ENCODE peak calls at places on chromosomes 6 and 20, in five cellular contexts. One of them, this sample, is unnamed.

GRCh38 chr20:5390719-5391118 is 74.0 kb upstream of the PROKR2 start:
- DNase-seq in D341Med: no peak
- DNase-seq in psoas muscle: no peak
- DNase-seq in CD8-positive, alpha-beta memory T cell: no peak
- DNase-seq in cardiac septum: no peak
- DNase-seq in this sample: no peak

GRCh38 chr6:156980948-156981347 is 203.8 kb downstream of the ARID1B start:
- DNase-seq in D341Med: no peak
- DNase-seq in psoas muscle: no peak
- DNase-seq in CD8-positive, alpha-beta memory T cell: no peak
- DNase-seq in cardiac septum: no peak
- DNase-seq in this sample: no peak

GRCh38 chr20:1893721-1894470 is 1.3 kb upstream of the SIRPA start:
- DNase-seq in D341Med: no peak
- DNase-seq in psoas muscle: no peak
- DNase-seq in CD8-positive, alpha-beta memory T cell: no peak
- DNase-seq in cardiac septum: peak; percentile 87
- DNase-seq in this sample: peak; percentile 91

GRCh38 chr20:35908007-35908406 is 46.3 kb downstream of the SCAND1 start:
- DNase-seq in D341Med: no peak
- DNase-seq in psoas muscle: no peak
- DNase-seq in CD8-positive, alpha-beta memory T cell: no peak
- DNase-seq in cardiac septum: no peak
- DNase-seq in this sample: no peak

GRCh38 chr6:125156496-125156895 is 2.9 kb downstream of the TPD52L1 start:
- DNase-seq in D341Med: no peak
- DNase-seq in psoas muscle: no peak
- DNase-seq in CD8-positive, alpha-beta memory T cell: no peak
- DNase-seq in cardiac septum: no peak
- DNase-seq in this sample: no peak

GRCh38 chr6:3314621-3315020 is 55.9 kb downstream of the PSMG4 start:
- DNase-seq in D341Med: no peak
- DNase-seq in psoas muscle: no peak
- DNase-seq in CD8-positive, alpha-beta memory T cell: no peak
- DNase-seq in cardiac septum: peak; percentile 35
- DNase-seq in this sample: no peak

GRCh38 chr6:13953061-13953705 is 28.4 kb downstream of the RNF182 start:
- DNase-seq in D341Med: no peak
- DNase-seq in psoas muscle: no peak
- DNase-seq in CD8-positive, alpha-beta memory T cell: no peak
- DNase-seq in cardiac septum: no peak
- DNase-seq in this sample: no peak

GRCh38 chr20:52313335-52313963 is 121.9 kb upstream of the ZFP64 start:
- DNase-seq in D341Med: peak; percentile 54
- DNase-seq in psoas muscle: no peak
- DNase-seq in CD8-positive, alpha-beta memory T cell: no peak
- DNase-seq in cardiac septum: no peak
- DNase-seq in this sample: peak; percentile 17

GRCh38 chr6:128131566-128131965 is 230.7 kb upstream of the THEMIS start:
- DNase-seq in D341Med: no peak
- DNase-seq in psoas muscle: no peak
- DNase-seq in CD8-positive, alpha-beta memory T cell: no peak
- DNase-seq in cardiac septum: no peak
- DNase-seq in this sample: no peak

GRCh38 chr6:47592466-47592865 is 105.9 kb upstream of the ADGRF4 start:
- DNase-seq in D341Med: no peak
- DNase-seq in psoas muscle: no peak
- DNase-seq in CD8-positive, alpha-beta memory T cell: no peak
- DNase-seq in cardiac septum: no peak
- DNase-seq in this sample: no peak

GRCh38 chr20:22408521-22409402 is 175.6 kb downstream of the FOXA2 start:
- DNase-seq in D341Med: no peak
- DNase-seq in psoas muscle: no peak
- DNase-seq in CD8-positive, alpha-beta memory T cell: no peak
- DNase-seq in cardiac septum: no peak
- DNase-seq in this sample: no peak

GRCh38 chr20:13858496-13859270 is 73.9 kb downstream of the NDUFAF5 start:
- DNase-seq in D341Med: no peak
- DNase-seq in psoas muscle: no peak
- DNase-seq in CD8-positive, alpha-beta memory T cell: no peak
- DNase-seq in cardiac septum: no peak
- DNase-seq in this sample: no peak

GRCh38 chr20:51428451-51429143 is 113.9 kb downstream of the NFATC2 start:
- DNase-seq in D341Med: no peak
- DNase-seq in psoas muscle: peak; percentile 31
- DNase-seq in CD8-positive, alpha-beta memory T cell: no peak
- DNase-seq in cardiac septum: no peak
- DNase-seq in this sample: no peak

GRCh38 chr6:137044366-137045220 is at the start of gene IL20RA:
- DNase-seq in D341Med: peak; percentile 60
- DNase-seq in psoas muscle: peak; percentile 46
- DNase-seq in CD8-positive, alpha-beta memory T cell: no peak
- DNase-seq in cardiac septum: no peak
- DNase-seq in this sample: peak; percentile 48

GRCh38 chr6:37489697-37490336 is 9.9 kb downstream of the CCDC167 start:
- DNase-seq in D341Med: no peak
- DNase-seq in psoas muscle: no peak
- DNase-seq in CD8-positive, alpha-beta memory T cell: no peak
- DNase-seq in cardiac septum: no peak
- DNase-seq in this sample: no peak

GRCh38 chr6:52929321-52930164 is 20.0 kb upstream of the GSTA3 start:
- DNase-seq in D341Med: no peak
- DNase-seq in psoas muscle: no peak
- DNase-seq in CD8-positive, alpha-beta memory T cell: no peak
- DNase-seq in cardiac septum: no peak
- DNase-seq in this sample: peak; percentile 66

GRCh38 chr20:8155229-8155628 is 23.2 kb downstream of the PLCB1 start:
- DNase-seq in D341Med: no peak
- DNase-seq in psoas muscle: no peak
- DNase-seq in CD8-positive, alpha-beta memory T cell: no peak
- DNase-seq in cardiac septum: no peak
- DNase-seq in this sample: no peak

GRCh38 chr20:53656653-53657288 is 63.1 kb upstream of the ZNF217 start:
- DNase-seq in D341Med: no peak
- DNase-seq in psoas muscle: no peak
- DNase-seq in CD8-positive, alpha-beta memory T cell: no peak
- DNase-seq in cardiac septum: no peak
- DNase-seq in this sample: no peak

GRCh38 chr20:7736336-7736735 is 203.9 kb downstream of the HAO1 start:
- DNase-seq in D341Med: no peak
- DNase-seq in psoas muscle: no peak
- DNase-seq in CD8-positive, alpha-beta memory T cell: no peak
- DNase-seq in cardiac septum: no peak
- DNase-seq in this sample: no peak

GRCh38 chr6:152474341-152474740 is 162.8 kb downstream of the SYNE1 start:
- DNase-seq in D341Med: no peak
- DNase-seq in psoas muscle: no peak
- DNase-seq in CD8-positive, alpha-beta memory T cell: no peak
- DNase-seq in cardiac septum: no peak
- DNase-seq in this sample: no peak

GRCh38 chr6:162068340-162068739 is 659.2 kb downstream of the PRKN start:
- DNase-seq in D341Med: peak; percentile 68
- DNase-seq in psoas muscle: no peak
- DNase-seq in CD8-positive, alpha-beta memory T cell: no peak
- DNase-seq in cardiac septum: no peak
- DNase-seq in this sample: no peak

GRCh38 chr6:84508334-84508733 is 256.1 kb downstream of the TBX18 start:
- DNase-seq in D341Med: no peak
- DNase-seq in psoas muscle: no peak
- DNase-seq in CD8-positive, alpha-beta memory T cell: no peak
- DNase-seq in cardiac septum: no peak
- DNase-seq in this sample: no peak

This sample was measured in right lobe of liver.